ENCODE peak calls at places on chromosomes 13 and 19, in five cellular contexts. T is dermis blood vessel endothelial cell, O is AG08396, G is NCI-H345, Z is ACHN. M is an unnamed sample.

GRCh38 chr13:56864451-56864850 is 276.3 kb upstream of the PRR20A start:
- DNase-seq in T (no peak), O (no peak), G (no peak), Z (no peak), M (no peak)

GRCh38 chr19:41690801-41691065 is 2.7 kb upstream of the CEACAM7 start:
- DNase-seq in T (no peak), O (no peak), G (no peak), Z (no peak), M (no peak)

GRCh38 chr13:48580185-48580803 is 47.4 kb upstream of the RCBTB2 start:
- DNase-seq in T (peak; percentile 83), O (peak; percentile 26), G (peak; percentile 25), Z (peak; percentile 69), M (peak; percentile 57)

GRCh38 chr19:33811736-33812387 is 15.2 kb downstream of the KCTD15 start:
- DNase-seq in T (no peak), O (no peak), G (no peak), Z (no peak), M (no peak)

GRCh38 chr19:33859016-33859415 is 62.3 kb downstream of the KCTD15 start:
- DNase-seq in T (no peak), O (no peak), G (no peak), Z (no peak), M (no peak)

GRCh38 chr19:38055655-38056521 is 148.9 kb downstream of the SIPA1L3 start:
- DNase-seq in T (peak; percentile 40), O (no peak), G (peak; percentile 89), Z (no peak), M (no peak)

GRCh38 chr19:366205-366783 is 21.7 kb upstream of the MIER2 start:
- DNase-seq in T (no peak), O (no peak), G (no peak), Z (no peak), M (no peak)

GRCh38 chr13:50735071-50735470 is 108.4 kb downstream of the DLEU7 start:
- DNase-seq in T (peak; percentile 15), O (no peak), G (no peak), Z (no peak), M (no peak)

GRCh38 chr19:39828015-39828633 is 5.8 kb downstream of the DYRK1B start:
- DNase-seq in T (no peak), O (no peak), G (no peak), Z (no peak), M (no peak)

GRCh38 chr13:112012004-112012704 is 54.8 kb upstream of the SOX1 start:
- DNase-seq in T (no peak), O (no peak), G (no peak), Z (no peak), M (no peak)

GRCh38 chr13:87089391-87089790 is 581.8 kb upstream of the SLITRK5 start:
- DNase-seq in T (no peak), O (peak; percentile 15), G (no peak), Z (no peak), M (no peak)

GRCh38 chr13:49499889-49500660 is 4.3 kb downstream of the PHF11 start:
- DNase-seq in T (no peak), O (peak; percentile 85), G (no peak), Z (no peak), M (no peak)

GRCh38 chr13:82905071-82905470 is 977.2 kb downstream of the SLITRK1 start:
- DNase-seq in T (no peak), O (no peak), G (no peak), Z (no peak), M (no peak)

GRCh38 chr19:47445937-47446402 is 25.7 kb downstream of the SLC8A2 start:
- DNase-seq in T (peak; percentile 32), O (no peak), G (peak; percentile 40), Z (peak; percentile 36), M (no peak)

GRCh38 chr19:3855321-3855720 is 13.5 kb downstream of the ZFR2 start:
- DNase-seq in T (no peak), O (no peak), G (no peak), Z (peak; percentile 42), M (peak; percentile 70)

GRCh38 chr19:49573451-49573850 is 6.9 kb downstream of the NOSIP start:
- DNase-seq in T (no peak), O (no peak), G (no peak), Z (no peak), M (no peak)

GRCh38 chr13:69970521-69970920 is 137.1 kb upstream of the ATXN8OS start:
- DNase-seq in T (no peak), O (no peak), G (no peak), Z (peak; percentile 35), M (no peak)

GRCh38 chr19:48539503-48540096 is 12.4 kb upstream of the SULT2B1 start:
- DNase-seq in T (peak; percentile 71), O (no peak), G (peak; percentile 93), Z (no peak), M (peak; percentile 59)

GRCh38 chr13:98172570-98173405 is 4.3 kb downstream of the RNF113B start:
- DNase-seq in T (peak; percentile 12), O (no peak), G (no peak), Z (no peak), M (no peak)

GRCh38 chr19:49851456-49852259 is 699 bp downstream of the PTOV1 start:
- DNase-seq in T (peak; percentile 42), O (peak; percentile 57), G (peak; percentile 49), Z (peak; percentile 13), M (no peak)

GRCh38 chr19:35457173-35457572 is 9.1 kb downstream of the FFAR2 start:
- DNase-seq in T (no peak), O (no peak), G (no peak), Z (no peak), M (no peak)

GRCh38 chr13:98564204-98564603 is 12.7 kb downstream of the STK24 start:
- DNase-seq in T (no peak), O (no peak), G (no peak), Z (no peak), M (no peak)

GRCh38 chr13:110541526-110541920 is 20.0 kb downstream of the RAB20 start:
- DNase-seq in T (no peak), O (no peak), G (no peak), Z (no peak), M (no peak)

GRCh38 chr19:33064117-33064777 is 441 bp downstream of the RHPN2 start:
- DNase-seq in T (peak; percentile 12), O (peak; percentile 31), G (peak; percentile 86), Z (peak; percentile 30), M (no peak)

GRCh38 chr13:33537691-33538090 is 252.1 kb upstream of the STARD13 start:
- DNase-seq in T (no peak), O (no peak), G (no peak), Z (no peak), M (no peak)

GRCh38 chr19:12450817-12451216 is 10.0 kb upstream of the ZNF443 start:
- DNase-seq in T (peak; percentile 1), O (no peak), G (no peak), Z (no peak), M (no peak)

GRCh38 chr13:20127563-20128458 is 33.0 kb downstream of the GJA3 start:
- DNase-seq in T (peak; percentile 48), O (peak; percentile 69), G (no peak), Z (peak; percentile 46), M (peak; percentile 56)

GRCh38 chr19:29867984-29868383 is 56.2 kb downstream of the CCNE1 start:
- DNase-seq in T (no peak), O (no peak), G (no peak), Z (no peak), M (no peak)

GRCh38 chr13:33433316-33433715 is 147.8 kb upstream of the STARD13 start:
- DNase-seq in T (peak; percentile 52), O (no peak), G (no peak), Z (no peak), M (no peak)